ENCODE peak calls at places on chromosomes 1 and 21, in eight cellular contexts. U is NCI-H2227 treated with DMSO at 0.1 percent for 48 hours, M is NCI-H1930, O is amniotic stem cell, D is AG10803, N is right lobe of liver, V is HT1080, J is cardiac muscle cell. C is an unnamed sample.

GRCh38 chr1:117570988-117571409 is 34.8 kb upstream of the TENT5C start:
- DNase-seq in U (no peak), M (no peak), O (no peak), D (no peak), N (no peak), V (no peak), J (no peak), C (no peak)

GRCh38 chr1:47507921-47508894 is 70.4 kb downstream of the FOXD2 start:
- DNase-seq in U (peak), M (no peak), O (no peak), D (no peak), N (peak), V (no peak), J (peak), C (peak)

GRCh38 chr1:187763976-187764375 is 935.2 kb downstream of the PLA2G4A start:
- DNase-seq in U (no peak), M (no peak), O (no peak), D (no peak), N (no peak), V (no peak), J (no peak), C (no peak)

GRCh38 chr21:43311303-43311817 is 115.6 kb downstream of the SIK1 start:
- DNase-seq in U (no peak), M (no peak), O (no peak), D (no peak), N (peak), V (no peak), J (no peak), C (no peak)

GRCh38 chr1:221045842-221046831 is 166.9 kb downstream of the HLX start:
- DNase-seq in U (no peak), M (no peak), O (no peak), D (peak), N (no peak), V (peak), J (no peak), C (peak)

GRCh38 chr1:205750683-205751651 is 985 bp upstream of the NUCKS1 start:
- DNase-seq in U (no peak), M (no peak), O (no peak), D (no peak), N (no peak), V (peak), J (peak), C (peak)

GRCh38 chr1:20361805-20362381 is 71.2 kb downstream of the VWA5B1 start:
- DNase-seq in U (peak), M (peak), O (no peak), D (peak), N (no peak), V (peak), J (peak), C (peak)

GRCh38 chr1:160576430-160576829 is 2.9 kb downstream of the CD84 start:
- DNase-seq in U (no peak), M (no peak), O (no peak), D (no peak), N (no peak), V (no peak), J (no peak), C (no peak)

GRCh38 chr1:184974086-184974836 is at the start of gene NIBAN1:
- DNase-seq in U (peak), M (peak), O (no peak), D (peak), N (peak), V (peak), J (peak), C (peak)

GRCh38 chr1:2314803-2315710 is 76.3 kb downstream of the MORN1 start:
- DNase-seq in U (peak), M (peak), O (no peak), D (peak), N (no peak), V (peak), J (peak), C (peak)

GRCh38 chr1:214285622-214286440 is 4.9 kb downstream of the SMYD2 start:
- DNase-seq in U (no peak), M (no peak), O (no peak), D (no peak), N (no peak), V (no peak), J (no peak), C (no peak)

GRCh38 chr21:42237577-42237976 is 18.6 kb downstream of the ABCG1 start:
- DNase-seq in U (no peak), M (no peak), O (no peak), D (no peak), N (no peak), V (no peak), J (no peak), C (no peak)

GRCh38 chr1:236083650-236084385 is 18.9 kb upstream of the NID1 start:
- DNase-seq in U (peak), M (no peak), O (no peak), D (no peak), N (no peak), V (peak), J (peak), C (no peak)

GRCh38 chr21:25373126-25374082 is 233.9 kb downstream of the MRPL39 start:
- DNase-seq in U (no peak), M (no peak), O (no peak), D (peak), N (no peak), V (no peak), J (no peak), C (no peak)

GRCh38 chr1:40820911-40821693 is 37.5 kb downstream of the KCNQ4 start:
- DNase-seq in U (no peak), M (no peak), O (no peak), D (no peak), N (no peak), V (no peak), J (no peak), C (no peak)

GRCh38 chr1:218664385-218665170 is 319.4 kb downstream of the TGFB2 start:
- DNase-seq in U (no peak), M (no peak), O (no peak), D (no peak), N (no peak), V (peak), J (no peak), C (peak)

GRCh38 chr1:101613549-101613948 is 376.7 kb downstream of the S1PR1 start:
- DNase-seq in U (no peak), M (no peak), O (no peak), D (no peak), N (no peak), V (peak), J (no peak), C (no peak)

GRCh38 chr1:107871259-107871658 is 93.7 kb downstream of the VAV3 start:
- DNase-seq in U (no peak), M (no peak), O (no peak), D (no peak), N (no peak), V (no peak), J (no peak), C (no peak)

GRCh38 chr1:22259581-22260282 is 116.8 kb upstream of the WNT4 start:
- DNase-seq in U (no peak), M (no peak), O (no peak), D (no peak), N (peak), V (no peak), J (no peak), C (peak)

GRCh38 chr1:33332881-33333280 is 12.0 kb upstream of the A3GALT2 start:
- DNase-seq in U (no peak), M (no peak), O (no peak), D (no peak), N (no peak), V (no peak), J (no peak), C (no peak)

GRCh38 chr1:6475381-6476133 is 9.6 kb upstream of the TNFRSF25 start:
- DNase-seq in U (no peak), M (peak), O (no peak), D (no peak), N (peak), V (no peak), J (peak), C (peak)

GRCh38 chr21:17612023-17612564 is 607 bp downstream of the BTG3 start:
- DNase-seq in U (no peak), M (no peak), O (no peak), D (peak), N (peak), V (no peak), J (peak), C (peak)

GRCh38 chr1:162722036-162722435 is 68.5 kb upstream of the HSD17B7 start:
- DNase-seq in U (no peak), M (no peak), O (no peak), D (no peak), N (no peak), V (no peak), J (no peak), C (no peak)

GRCh38 chr1:59486595-59486994 is 189.7 kb downstream of the FGGY start:
- DNase-seq in U (no peak), M (no peak), O (no peak), D (no peak), N (no peak), V (no peak), J (no peak), C (no peak)